ENCODE peak calls at places on chromosomes 13 and 19, in five cellular contexts. M is GM10248; K is effector memory CD4-positive, alpha-beta T cell; Q is activated T-cell treated with anti-CD3 and anti-CD28 coated beads, Interleukin-2, amount 50 U/mL, for 1 hour; P is NCI-H2029 treated with DMSO at 0.1 percent for 48 hours. H is an unnamed sample.

GRCh38 chr13:75384881-75385707 is 96.9 kb downstream of the TBC1D4 start:
- DNase-seq in K (no peak), Q (no peak), M (no peak), P (peak; percentile 19), H (no peak)

GRCh38 chr19:38024991-38025716 is 118.1 kb downstream of the SIPA1L3 start:
- DNase-seq in M (no peak), K (no peak), P (no peak), Q (no peak), H (no peak)

GRCh38 chr13:26062853-26063444 is 11.1 kb upstream of the SHISA2 start:
- DNase-seq in Q (peak; percentile 28), P (no peak), K (no peak), M (peak; percentile 18), H (peak; percentile 39)

GRCh38 chr13:41054212-41054877 is 7.0 kb upstream of the WBP4 start:
- DNase-seq in P (no peak), K (peak; percentile 21), M (peak; percentile 27), Q (no peak), H (peak; percentile 40)

GRCh38 chr13:48892311-48892710 is 83.4 kb upstream of the FNDC3A start:
- DNase-seq in Q (no peak), M (peak; percentile 13), K (no peak), P (no peak), H (no peak)

GRCh38 chr13:23626730-23627129 is 56.5 kb downstream of the TNFRSF19 start:
- DNase-seq in Q (no peak), P (no peak), M (no peak), K (no peak), H (no peak)

GRCh38 chr13:30615851-30616311 is 1.8 kb upstream of the USPL1 start:
- DNase-seq in Q (no peak), K (no peak), P (no peak), M (no peak), H (no peak)

GRCh38 chr13:20414475-20415287 is 111.0 kb downstream of the CRYL1 start:
- DNase-seq in Q (no peak), M (no peak), P (no peak), K (no peak), H (no peak)

GRCh38 chr19:3450796-3451411 is 29.4 kb downstream of the SMIM24 start:
- DNase-seq in P (no peak), K (no peak), M (no peak), Q (no peak), H (no peak)

GRCh38 chr13:46345866-46346265 is 41.2 kb downstream of the RUBCNL start:
- DNase-seq in P (no peak), Q (no peak), K (no peak), M (no peak), H (no peak)

GRCh38 chr19:10138879-10139795 is 19.4 kb upstream of the EIF3G start:
- DNase-seq in M (no peak), K (no peak), P (no peak), Q (no peak), H (no peak)

GRCh38 chr13:94602467-94602866 is 810 bp downstream of the GPR180 start:
- DNase-seq in Q (no peak), K (no peak), M (no peak), P (no peak), H (no peak)

GRCh38 chr13:95385808-95386207 is 84.6 kb upstream of the ABCC4 start:
- DNase-seq in P (no peak), K (no peak), Q (no peak), M (no peak), H (no peak)

GRCh38 chr19:32662186-32662585 is 12.8 kb downstream of the ANKRD27 start:
- DNase-seq in M (no peak), K (no peak), Q (no peak), P (no peak), H (no peak)

GRCh38 chr19:12996542-12997094 is 1.3 kb downstream of the NFIX start:
- DNase-seq in M (no peak), K (no peak), P (no peak), Q (no peak), H (no peak)

GRCh38 chr13:78147905-78148304 is 229.3 kb upstream of the EDNRB start:
- DNase-seq in K (no peak), M (no peak), Q (no peak), P (no peak), H (no peak)

GRCh38 chr19:12140545-12141404 is 625 bp upstream of the ZNF20 start:
- DNase-seq in P (peak; percentile 86), K (peak; percentile 81), Q (peak; percentile 83), M (peak; percentile 81), H (peak; percentile 85)

GRCh38 chr19:29596885-29597525 is 9.1 kb upstream of the POP4 start:
- DNase-seq in P (peak; percentile 93), K (no peak), Q (no peak), M (no peak), H (no peak)

GRCh38 chr19:12994701-12995595 is at the start of gene NFIX:
- DNase-seq in Q (peak; percentile 61), M (peak; percentile 73), P (no peak), K (peak; percentile 40), H (peak; percentile 41)

GRCh38 chr19:7507884-7508283 is 8.0 kb upstream of the ZNF358 start:
- DNase-seq in K (no peak), M (no peak), P (peak; percentile 23), Q (no peak), H (no peak)

GRCh38 chr19:2618611-2619010 is 83.9 kb downstream of the GNG7 start:
- DNase-seq in M (no peak), K (peak; percentile 43), P (no peak), Q (peak; percentile 70), H (peak; percentile 62)

GRCh38 chr13:89199138-89199537 is 1528.0 kb downstream of the SLITRK5 start:
- DNase-seq in M (no peak), K (no peak), Q (no peak), P (no peak), H (no peak)

GRCh38 chr19:55080121-55080914 is 4.6 kb downstream of the EPS8L1 start:
- DNase-seq in P (peak; percentile 73), Q (peak; percentile 58), K (peak; percentile 39), M (peak; percentile 79), H (peak; percentile 54)

GRCh38 chr13:101916758-101917474 is 464.4 kb downstream of the ITGBL1 start:
- DNase-seq in Q (no peak), K (no peak), M (peak; percentile 11), P (no peak), H (no peak)

GRCh38 chr13:21852043-21852442 is 181.2 kb downstream of the FGF9 start:
- DNase-seq in K (no peak), P (no peak), M (no peak), Q (no peak), H (no peak)

GRCh38 chr13:27954406-27954851 is 14.7 kb downstream of the CDX2 start:
- DNase-seq in M (peak; percentile 41), P (no peak), Q (no peak), K (no peak), H (no peak)

GRCh38 chr13:100089633-100090032 is 740 bp downstream of the PCCA start:
- DNase-seq in Q (no peak), M (peak; percentile 25), K (no peak), P (no peak), H (no peak)

GRCh38 chr19:14167013-14167593 is 30.7 kb upstream of the ASF1B start:
- DNase-seq in P (no peak), M (no peak), K (no peak), Q (peak; percentile 32), H (no peak)

GRCh38 chr13:99909836-99910619 is 61.5 kb downstream of the ZIC5 start:
- DNase-seq in P (no peak), Q (no peak), K (no peak), M (no peak), H (no peak)

GRCh38 chr13:33236021-33236420 is 49.5 kb downstream of the STARD13 start:
- DNase-seq in Q (no peak), K (no peak), P (no peak), M (no peak), H (no peak)